ENCODE peak calls at places on chromosome 6, in four cellular contexts. W, Y, L and S are unnamed samples.
A peak's percentile ranks its signal among the peaks of the same experiment; 100 is the strongest.

GRCh38 chr6:156280131-156280530 is 497.0 kb upstream of the ARID1B start:
- DNase-seq in W (no peak), Y (no peak), L (no peak), S (no peak)

GRCh38 chr6:10521104-10521808 is at the start of gene GCNT2:
- DNase-seq in W (peak; percentile 63), Y (no peak), L (no peak), S (no peak)

GRCh38 chr6:149963212-149963461 is 606 bp upstream of the ULBP1 start:
- DNase-seq in W (no peak), Y (no peak), L (peak; percentile 41), S (no peak)

GRCh38 chr6:130467146-130467545 is 101.3 kb downstream of the TMEM200A start:
- DNase-seq in W (no peak), Y (no peak), L (no peak), S (no peak)

GRCh38 chr6:110656492-110656891 is 158.8 kb downstream of the CDK19 start:
- DNase-seq in W (no peak), Y (no peak), L (no peak), S (no peak)

GRCh38 chr6:136927313-136927712 is 5.2 kb downstream of the SLC35D3 start:
- DNase-seq in W (no peak), Y (no peak), L (no peak), S (no peak)

GRCh38 chr6:84685983-84686584 is 78.3 kb downstream of the TBX18 start:
- DNase-seq in W (no peak), Y (no peak), L (peak; percentile 3), S (no peak)

GRCh38 chr6:25747477-25747876 is 7.1 kb upstream of the SLC17A4 start:
- DNase-seq in W (no peak), Y (no peak), L (no peak), S (no peak)

GRCh38 chr6:27388293-27389197 is at the start of gene ZNF391:
- DNase-seq in W (peak; percentile 78), Y (peak; percentile 85), L (peak; percentile 62), S (no peak)

GRCh38 chr6:37083243-37084138 is 78.0 kb downstream of the FGD2 start:
- DNase-seq in W (no peak), Y (peak; percentile 90), L (no peak), S (no peak)

GRCh38 chr6:117441824-117442264 is 16.1 kb upstream of the ROS1 start:
- DNase-seq in W (no peak), Y (no peak), L (no peak), S (no peak)

GRCh38 chr6:15061176-15061575 is 184.7 kb upstream of the JARID2 start:
- DNase-seq in W (peak; percentile 32), Y (no peak), L (no peak), S (no peak)

GRCh38 chr6:35214869-35215664 is 1.3 kb downstream of the SCUBE3 start:
- DNase-seq in W (peak; percentile 54), Y (no peak), L (no peak), S (no peak)

GRCh38 chr6:56299916-56300315 is 52.5 kb upstream of the COL21A1 start:
- DNase-seq in W (no peak), Y (no peak), L (no peak), S (no peak)

GRCh38 chr6:156955494-156956183 is 178.5 kb downstream of the ARID1B start:
- DNase-seq in W (no peak), Y (peak; percentile 84), L (no peak), S (no peak)

GRCh38 chr6:15243994-15244604 is 1.8 kb upstream of the JARID2 start:
- DNase-seq in W (no peak), Y (no peak), L (no peak), S (no peak)

GRCh38 chr6:31713991-31714684 is 1.0 kb upstream of the LY6G6D start:
- DNase-seq in W (peak; percentile 23), Y (no peak), L (no peak), S (no peak)

GRCh38 chr6:64293298-64293697 is 657.7 kb downstream of the PHF3 start:
- DNase-seq in W (no peak), Y (no peak), L (no peak), S (no peak)

GRCh38 chr6:78850621-78851020 is 16.7 kb upstream of the IRAK1BP1 start:
- DNase-seq in W (no peak), Y (no peak), L (no peak), S (no peak)

GRCh38 chr6:110687326-110687725 is 127.9 kb downstream of the CDK19 start:
- DNase-seq in W (no peak), Y (no peak), L (no peak), S (no peak)

GRCh38 chr6:152603911-152604310 is 33.3 kb downstream of the SYNE1 start:
- DNase-seq in W (no peak), Y (no peak), L (no peak), S (no peak)

GRCh38 chr6:129517288-129517687 is 192.7 kb downstream of the ARHGAP18 start:
- DNase-seq in W (no peak), Y (no peak), L (no peak), S (no peak)

GRCh38 chr6:117506180-117506835 is 23.8 kb downstream of the DCBLD1 start:
- DNase-seq in W (no peak), Y (no peak), L (no peak), S (no peak)

GRCh38 chr6:44297063-44298038 is 15.8 kb downstream of the AARS2 start:
- DNase-seq in W (peak; percentile 80), Y (no peak), L (peak; percentile 52), S (no peak)

GRCh38 chr6:15048367-15048766 is 197.5 kb upstream of the JARID2 start:
- DNase-seq in W (no peak), Y (no peak), L (no peak), S (no peak)

GRCh38 chr6:40789143-40789764 is 202.1 kb upstream of the LRFN2 start:
- DNase-seq in W (peak; percentile 15), Y (no peak), L (no peak), S (no peak)

GRCh38 chr6:124670801-124671200 is 291.4 kb upstream of the RNF217 start:
- DNase-seq in W (no peak), Y (no peak), L (no peak), S (no peak)

GRCh38 chr6:136782021-136782770 is 10.1 kb downstream of the MAP3K5 start:
- DNase-seq in W (no peak), Y (no peak), L (no peak), S (no peak)

GRCh38 chr6:36855750-36856149 is 16.5 kb upstream of the CPNE5 start:
- DNase-seq in W (no peak), Y (no peak), L (no peak), S (no peak)

GRCh38 chr6:158605266-158605878 is 39.2 kb downstream of the DYNLT1 start:
- DNase-seq in W (peak; percentile 72), Y (no peak), L (peak; percentile 72), S (no peak)

GRCh38 chr6:7424967-7425807 is 35.6 kb downstream of the RIOK1 start:
- DNase-seq in W (no peak), Y (no peak), L (no peak), S (no peak)

GRCh38 chr6:16319813-16320532 is 81.6 kb downstream of the GMPR start:
- DNase-seq in W (no peak), Y (peak; percentile 80), L (no peak), S (no peak)

GRCh38 chr6:135060076-135060475 is 5.5 kb upstream of the HBS1L start:
- DNase-seq in W (no peak), Y (no peak), L (no peak), S (no peak)

GRCh38 chr6:40722081-40722480 is 134.9 kb upstream of the LRFN2 start:
- DNase-seq in W (no peak), Y (no peak), L (no peak), S (no peak)

GRCh38 chr6:143674466-143675114 is 3.2 kb upstream of the PHACTR2 start:
- DNase-seq in W (no peak), Y (no peak), L (no peak), S (no peak)
- TF ChIP-seq CTCF in W (no peak), Y (no peak), L (no peak), S (no peak)

GRCh38 chr6:47631248-47632196 is 66.9 kb upstream of the ADGRF4 start:
- DNase-seq in W (peak; percentile 8), Y (no peak), L (no peak), S (no peak)

GRCh38 chr6:47629954-47630353 is 68.4 kb upstream of the ADGRF4 start:
- DNase-seq in W (no peak), Y (no peak), L (no peak), S (no peak)

GRCh38 chr6:47634210-47635047 is 64.0 kb upstream of the ADGRF4 start:
- DNase-seq in W (no peak), Y (no peak), L (no peak), S (no peak)

GRCh38 chr6:47630587-47630986 is 67.8 kb upstream of the ADGRF4 start:
- DNase-seq in W (no peak), Y (no peak), L (no peak), S (no peak)

GRCh38 chr6:47633141-47633540 is 65.2 kb upstream of the ADGRF4 start:
- DNase-seq in W (no peak), Y (no peak), L (no peak), S (no peak)
- TF ChIP-seq CTCF in W (no peak), Y (no peak), L (no peak), S (peak; percentile 26)

GRCh38 chr6:3433005-3433404 is 23.8 kb downstream of the SLC22A23 start:
- DNase-seq in W (no peak), Y (peak; percentile 22), L (no peak), S (no peak)
- TF ChIP-seq CTCF in W (no peak), Y (no peak), L (no peak), S (no peak)

DNA sequence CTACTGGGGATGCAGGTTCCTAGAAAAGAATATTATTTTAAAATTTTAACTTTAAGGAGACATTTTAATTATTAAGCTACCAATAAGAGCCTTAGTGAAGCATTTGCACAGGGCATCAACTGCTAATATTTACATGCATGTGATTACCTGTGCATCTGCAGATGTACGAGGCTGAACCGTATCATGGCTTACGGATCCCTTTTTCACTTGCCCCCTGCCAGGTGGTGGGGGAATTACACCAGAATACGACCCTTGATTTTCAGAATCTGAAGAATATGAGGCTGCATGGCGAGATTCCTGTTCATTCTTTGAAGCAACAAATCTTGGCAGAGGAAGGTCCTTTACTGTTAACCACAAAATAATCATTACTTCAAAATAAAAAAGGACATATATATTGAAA is 42.7 kb downstream of the REPS1 start:
- DNase-seq in W (peak; percentile 7), Y (no peak), L (no peak), S (no peak)
- TF ChIP-seq CTCF in W (peak; percentile 19), Y (no peak), L (peak; percentile 44), S (peak; percentile 34)